ENCODE peak calls at places on chromosomes 1 and 21, in five cellular contexts. N, U, V, E and Z are unnamed samples.

GRCh38 chr1:235397733-235398132 is 30.5 kb downstream of the TBCE start:
- DNase-seq in V (no peak), U (no peak), N (peak; percentile 95), E (no peak), Z (peak; percentile 82)

GRCh38 chr21:16085436-16085835 is 355.7 kb downstream of the USP25 start:
- DNase-seq in N (peak; percentile 62), V (no peak), U (no peak), E (no peak), Z (no peak)

GRCh38 chr21:37139902-37140301 is 66.8 kb downstream of the TTC3 start:
- DNase-seq in U (no peak), V (no peak), N (peak; percentile 86), E (no peak), Z (no peak)

GRCh38 chr1:53501065-53502005 is 42.1 kb downstream of the DMRTB1 start:
- DNase-seq in U (no peak), N (no peak), V (no peak), E (no peak), Z (no peak)

GRCh38 chr1:116064616-116065015 is 46.6 kb upstream of the MAB21L3 start:
- DNase-seq in U (no peak), V (no peak), E (no peak), N (no peak), Z (no peak)

GRCh38 chr21:39972471-39972870 is 105.2 kb downstream of the PCP4 start:
- DNase-seq in U (no peak), V (no peak), E (no peak), N (no peak), Z (no peak)

GRCh38 chr1:226890331-226891108 is 20.1 kb downstream of the PSEN2 start:
- DNase-seq in E (no peak), V (no peak), N (no peak), U (no peak), Z (no peak)

GRCh38 chr1:36467708-36468455 is 3.7 kb upstream of the MRPS15 start:
- DNase-seq in V (no peak), N (no peak), U (no peak), E (no peak), Z (no peak)

GRCh38 chr1:205913451-205914204 is 29.6 kb downstream of the SLC26A9 start:
- DNase-seq in V (peak; percentile 67), U (peak; percentile 96), N (peak; percentile 41), E (peak; percentile 82), Z (peak; percentile 84)

GRCh38 chr1:245715291-245715701 is 560.5 kb downstream of the KIF26B start:
- DNase-seq in E (no peak), V (no peak), N (peak; percentile 65), U (peak; percentile 25), Z (peak; percentile 57)

GRCh38 chr1:240474133-240474614 is 137.8 kb downstream of the GREM2 start:
- DNase-seq in V (no peak), E (no peak), U (peak; percentile 22), N (peak; percentile 87), Z (peak; percentile 69)

GRCh38 chr21:34609951-34610549 is 4.9 kb downstream of the RCAN1 start:
- DNase-seq in E (no peak), U (no peak), V (no peak), N (no peak), Z (no peak)

GRCh38 chr1:35708179-35708891 is 10.3 kb downstream of the C1orf216 start:
- DNase-seq in E (no peak), N (no peak), V (no peak), U (no peak), Z (no peak)

GRCh38 chr1:55337801-55338447 is 122.8 kb upstream of the USP24 start:
- DNase-seq in V (peak; percentile 31), U (peak; percentile 61), E (peak; percentile 65), N (peak; percentile 45), Z (peak; percentile 70)

GRCh38 chr1:116807871-116808450 is 53.7 kb downstream of the CD2 start:
- DNase-seq in E (no peak), U (no peak), V (no peak), N (no peak), Z (no peak)

GRCh38 chr21:23853796-23854379 is 1753.4 kb downstream of the MRPL39 start:
- DNase-seq in V (no peak), U (peak; percentile 26), N (no peak), E (peak; percentile 62), Z (no peak)

GRCh38 chr1:87200875-87201638 is 127.6 kb upstream of the LMO4 start:
- DNase-seq in N (no peak), V (no peak), U (no peak), E (peak; percentile 82), Z (no peak)

GRCh38 chr1:89487972-89488371 is 36.7 kb upstream of the LRRC8B start:
- DNase-seq in N (no peak), E (no peak), U (no peak), V (no peak), Z (no peak)

GRCh38 chr1:188888387-188888786 is 1589.3 kb downstream of the BRINP3 start:
- DNase-seq in U (no peak), E (no peak), N (peak; percentile 3), V (no peak), Z (no peak)

GRCh38 chr1:229203030-229203751 is 67.7 kb upstream of the RAB4A start:
- DNase-seq in V (no peak), U (peak; percentile 39), E (peak; percentile 96), N (peak; percentile 57), Z (peak; percentile 23)

GRCh38 chr1:21946836-21947587 is 9.9 kb upstream of the HSPG2 start:
- DNase-seq in V (no peak), E (no peak), N (no peak), U (no peak), Z (no peak)

GRCh38 chr1:212640223-212640885 is 31.8 kb downstream of the ATF3 start:
- DNase-seq in V (no peak), E (no peak), N (no peak), U (no peak), Z (no peak)